ENCODE peak calls at places on chromosomes 4 and X, in six cellular contexts. H is hepatic stellate cell; Z is stimulated activated CD8-positive, alpha-beta memory T cell treated with anti-CD3 and anti-CD28 coated beads, Interleukin-4, amount 100 ng/mL, for 24 hours; Y is NAMALWA; N is neural progenitor cell; U is renal cortical epithelial cell. K is an unnamed sample.

GRCh38 chrX:24720036-24720435 is 26.3 kb downstream of the POLA1 start:
- DNase-seq in N (no peak), H (no peak), Z (no peak), Y (no peak), U (no peak), K (no peak)

GRCh38 chr4:89242864-89243740 is 64.5 kb downstream of the GPRIN3 start:
- DNase-seq in N (no peak), Z (no peak), H (no peak), Y (no peak), U (peak), K (no peak)

GRCh38 chrX:14616301-14616700 is 87.0 kb downstream of the GLRA2 start:
- DNase-seq in N (no peak), H (no peak), Z (no peak), Y (no peak), U (no peak), K (no peak)

GRCh38 chr4:167578906-167579305 is 344.6 kb upstream of the SPOCK3 start:
- DNase-seq in U (no peak), H (no peak), Y (peak), N (peak), Z (no peak), K (no peak)

GRCh38 chr4:153497988-153498967 is 32.1 kb downstream of the TMEM131L start:
- DNase-seq in Y (no peak), N (no peak), Z (no peak), H (peak), U (no peak), K (peak)

GRCh38 chr4:751676-752075 is 46.0 kb downstream of the PCGF3 start:
- DNase-seq in H (no peak), U (no peak), Y (no peak), N (no peak), Z (no peak), K (no peak)

GRCh38 chr4:45475490-45475889 is 648.4 kb downstream of the GABRG1 start:
- DNase-seq in H (no peak), Y (no peak), N (no peak), Z (no peak), U (no peak), K (no peak)

GRCh38 chr4:110020681-110021443 is 108.2 kb downstream of the EGF start:
- DNase-seq in Z (no peak), U (no peak), Y (no peak), H (no peak), N (no peak), K (no peak)

GRCh38 chr4:78779280-78779679 is 3.1 kb downstream of the BMP2K start:
- DNase-seq in N (no peak), U (no peak), H (no peak), Z (no peak), Y (peak), K (no peak)

GRCh38 chr4:41143721-41144379 is 70.5 kb downstream of the APBB2 start:
- DNase-seq in H (no peak), Y (no peak), N (no peak), U (peak), Z (no peak), K (peak)

GRCh38 chr4:41881931-41882621 is 53.2 kb upstream of the TMEM33 start:
- DNase-seq in Z (no peak), N (peak), H (no peak), U (no peak), Y (no peak), K (peak)

GRCh38 chrX:18698762-18699650 is 8.4 kb upstream of the PPEF1 start:
- DNase-seq in Y (no peak), H (no peak), N (no peak), Z (no peak), U (no peak), K (no peak)

GRCh38 chr4:95877636-95878035 is 37.7 kb downstream of the PDHA2 start:
- DNase-seq in Z (no peak), Y (no peak), U (no peak), H (no peak), N (no peak), K (no peak)

GRCh38 chr4:96677499-96677898 is 837.6 kb downstream of the PDHA2 start:
- DNase-seq in Y (no peak), H (no peak), Z (no peak), U (peak), N (no peak), K (no peak)

K was measured in dermis blood vessel endothelial cell.